ENCODE peak calls at places on chromosome 12, in five cellular contexts. I, L, F, E and G are unnamed samples.

GRCh38 chr12:63845726-63846125 is 1.2 kb downstream of the SRGAP1 start:
- DNase-seq in I (no peak), L (no peak), F (no peak), E (no peak), G (no peak)

GRCh38 chr12:115324949-115325638 is 641.1 kb upstream of the TBX3 start:
- DNase-seq in I (no peak), L (no peak), F (no peak), E (no peak), G (no peak)

GRCh38 chr12:75611041-75611440 is 99.6 kb upstream of the KRR1 start:
- DNase-seq in I (no peak), L (no peak), F (no peak), E (no peak), G (no peak)

GRCh38 chr12:92928431-92928961 is 599 bp downstream of the EEA1 start:
- DNase-seq in I (peak; percentile 36), L (peak; percentile 65), F (no peak), E (peak; percentile 23), G (peak; percentile 72)

GRCh38 chr12:106767954-106768501 is 6.5 kb upstream of the RIC8B start:
- DNase-seq in I (no peak), L (no peak), F (no peak), E (no peak), G (no peak)

GRCh38 chr12:128455849-128456248 is 188.9 kb downstream of the TMEM132C start:
- DNase-seq in I (no peak), L (no peak), F (no peak), E (no peak), G (no peak)

GRCh38 chr12:95884998-95885397 is 26.2 kb downstream of the SNRPF start:
- DNase-seq in I (no peak), L (no peak), F (no peak), E (no peak), G (no peak)

GRCh38 chr12:96395236-96395635 is 5.0 kb downstream of the CDK17 start:
- DNase-seq in I (no peak), L (no peak), F (no peak), E (no peak), G (no peak)

GRCh38 chr12:109018276-109018675 is 2.6 kb downstream of the SVOP start:
- DNase-seq in I (no peak), L (no peak), F (no peak), E (no peak), G (no peak)

GRCh38 chr12:121467638-121468403 is 67.9 kb downstream of the RNF34 start:
- DNase-seq in I (no peak), L (no peak), F (no peak), E (no peak), G (no peak)

GRCh38 chr12:51238037-51238509 is 553 bp upstream of the DAZAP2 start:
- DNase-seq in I (no peak), L (no peak), F (peak; percentile 71), E (peak; percentile 31), G (no peak)

GRCh38 chr12:127052491-127053232 is 1214.3 kb upstream of the TMEM132C start:
- DNase-seq in I (no peak), L (no peak), F (no peak), E (no peak), G (no peak)

GRCh38 chr12:51388826-51389225 is 2.4 kb downstream of the GALNT6 start:
- DNase-seq in I (no peak), L (no peak), F (no peak), E (no peak), G (no peak)

GRCh38 chr12:108310489-108310888 is 28.6 kb downstream of the CMKLR1 start:
- DNase-seq in I (no peak), L (no peak), F (no peak), E (no peak), G (no peak)

GRCh38 chr12:2841056-2841455 is 6.2 kb upstream of the NRIP2 start:
- DNase-seq in I (no peak), L (no peak), F (no peak), E (no peak), G (no peak)

GRCh38 chr12:20404576-20405346 is 36.4 kb downstream of the PDE3A start:
- DNase-seq in I (no peak), L (no peak), F (no peak), E (no peak), G (no peak)

GRCh38 chr12:64672925-64673409 is 62.7 kb downstream of the RASSF3 start:
- DNase-seq in I (no peak), L (no peak), F (no peak), E (peak; percentile 25), G (no peak)

GRCh38 chr12:59403259-59403932 is 192.4 kb upstream of the SLC16A7 start:
- DNase-seq in I (peak; percentile 27), L (peak; percentile 38), F (peak; percentile 56), E (no peak), G (no peak)

GRCh38 chr12:52052471-52053186 is 1.4 kb downstream of the NR4A1 start:
- DNase-seq in I (no peak), L (no peak), F (no peak), E (peak; percentile 33), G (no peak)

GRCh38 chr12:131915000-131915689 is 13.9 kb upstream of the PUS1 start:
- DNase-seq in I (no peak), L (no peak), F (no peak), E (no peak), G (no peak)